ENCODE peak calls at places on chromosomes 5 and 9, in four cellular contexts. One of them, this sample, is unnamed.
A peak's percentile ranks its signal among the peaks of the same experiment; 100 is the strongest.

GRCh38 chr9:129524848-129525345 is 96.0 kb downstream of the C9orf50 start:
- DNase-seq in sciatic nerve: no peak
- DNase-seq in right atrium auricular region: no peak
- DNase-seq in anterior cingulate cortex: no peak
- DNase-seq in this sample: no peak

GRCh38 chr5:150660108-150660831 is 781 bp upstream of the MYOZ3 start:
- DNase-seq in sciatic nerve: no peak
- DNase-seq in right atrium auricular region: peak; percentile 59
- DNase-seq in anterior cingulate cortex: no peak
- DNase-seq in this sample: no peak

GRCh38 chr9:80146466-80146865 is 574.7 kb downstream of the TLE4 start:
- DNase-seq in sciatic nerve: no peak
- DNase-seq in right atrium auricular region: no peak
- DNase-seq in anterior cingulate cortex: no peak
- DNase-seq in this sample: no peak

GRCh38 chr9:20209421-20210340 is 412.6 kb downstream of the MLLT3 start:
- DNase-seq in sciatic nerve: no peak
- DNase-seq in right atrium auricular region: no peak
- DNase-seq in anterior cingulate cortex: no peak
- DNase-seq in this sample: no peak

GRCh38 chr5:159310492-159310891 is 19.8 kb downstream of the IL12B start:
- DNase-seq in sciatic nerve: no peak
- DNase-seq in right atrium auricular region: no peak
- DNase-seq in anterior cingulate cortex: no peak
- DNase-seq in this sample: no peak

GRCh38 chr5:95285406-95285761 is 490 bp upstream of the MCTP1 start:
- DNase-seq in sciatic nerve: no peak
- DNase-seq in right atrium auricular region: no peak
- DNase-seq in anterior cingulate cortex: no peak
- DNase-seq in this sample: no peak

GRCh38 chr9:14511452-14511851 is 181.8 kb downstream of the ZDHHC21 start:
- DNase-seq in sciatic nerve: no peak
- DNase-seq in right atrium auricular region: no peak
- DNase-seq in anterior cingulate cortex: no peak
- DNase-seq in this sample: no peak

GRCh38 chr5:32170303-32171170 is 3.6 kb downstream of the GOLPH3 start:
- DNase-seq in sciatic nerve: no peak
- DNase-seq in right atrium auricular region: peak; percentile 30
- DNase-seq in anterior cingulate cortex: no peak
- DNase-seq in this sample: no peak

GRCh38 chr9:129142115-129142514 is 30.9 kb downstream of the PTPA start:
- DNase-seq in sciatic nerve: no peak
- DNase-seq in right atrium auricular region: no peak
- DNase-seq in anterior cingulate cortex: no peak
- DNase-seq in this sample: no peak

GRCh38 chr9:116990592-116990991 is 303.5 kb downstream of the TRIM32 start:
- DNase-seq in sciatic nerve: no peak
- DNase-seq in right atrium auricular region: no peak
- DNase-seq in anterior cingulate cortex: no peak
- DNase-seq in this sample: no peak

GRCh38 chr9:3708751-3709150 is 182.9 kb upstream of the RFX3 start:
- DNase-seq in sciatic nerve: no peak
- DNase-seq in right atrium auricular region: no peak
- DNase-seq in anterior cingulate cortex: no peak
- DNase-seq in this sample: peak; percentile 49

GRCh38 chr9:128916745-128917144 is 4.0 kb upstream of the PHYHD1 start:
- DNase-seq in sciatic nerve: no peak
- DNase-seq in right atrium auricular region: no peak
- DNase-seq in anterior cingulate cortex: no peak
- DNase-seq in this sample: no peak

GRCh38 chr5:97425511-97425910 is 242.5 kb upstream of the RIOK2 start:
- DNase-seq in sciatic nerve: no peak
- DNase-seq in right atrium auricular region: no peak
- DNase-seq in anterior cingulate cortex: no peak
- DNase-seq in this sample: no peak

GRCh38 chr5:5421149-5421960 is 1.1 kb upstream of the ICE1 start:
- DNase-seq in sciatic nerve: no peak
- DNase-seq in right atrium auricular region: no peak
- DNase-seq in anterior cingulate cortex: no peak
- DNase-seq in this sample: no peak

GRCh38 chr5:95779611-95780010 is 42.9 kb downstream of the GLRX start:
- DNase-seq in sciatic nerve: no peak
- DNase-seq in right atrium auricular region: no peak
- DNase-seq in anterior cingulate cortex: no peak
- DNase-seq in this sample: no peak

This sample was measured in NCI-H1048.